ENCODE peak calls at places on chromosomes 5 and 9, in four cellular contexts. X is HFF-Myc, P is fibroblast of mammary gland, M is cardiac muscle cell. N is an unnamed sample.

GRCh38 chr5:55636711-55637110 is 75.4 kb downstream of the SLC38A9 start:
- DNase-seq in X (no peak), P (peak), M (no peak), N (no peak)

GRCh38 chr5:82092-82491 is 9.9 kb upstream of the PLEKHG4B start:
- DNase-seq in X (no peak), P (no peak), M (peak), N (no peak)

GRCh38 chr5:113654828-113655227 is 141.3 kb downstream of the YTHDC2 start:
- DNase-seq in X (no peak), P (no peak), M (no peak), N (no peak)

GRCh38 chr5:171306785-171307591 is 2.1 kb upstream of the TLX3 start:
- DNase-seq in X (no peak), P (no peak), M (no peak), N (no peak)

GRCh38 chr9:116349684-116350083 is 196.1 kb downstream of the PAPPA start:
- DNase-seq in X (no peak), P (no peak), M (no peak), N (no peak)

GRCh38 chr5:53607896-53608295 is 47.5 kb downstream of the NDUFS4 start:
- DNase-seq in X (no peak), P (peak), M (no peak), N (peak)

GRCh38 chr5:85293139-85293785 is 908.6 kb upstream of the EDIL3 start:
- DNase-seq in X (no peak), P (peak), M (peak), N (no peak)

GRCh38 chr5:12934722-12935121 is 1009.8 kb downstream of the DNAH5 start:
- DNase-seq in X (no peak), P (no peak), M (no peak), N (no peak)

DNA sequence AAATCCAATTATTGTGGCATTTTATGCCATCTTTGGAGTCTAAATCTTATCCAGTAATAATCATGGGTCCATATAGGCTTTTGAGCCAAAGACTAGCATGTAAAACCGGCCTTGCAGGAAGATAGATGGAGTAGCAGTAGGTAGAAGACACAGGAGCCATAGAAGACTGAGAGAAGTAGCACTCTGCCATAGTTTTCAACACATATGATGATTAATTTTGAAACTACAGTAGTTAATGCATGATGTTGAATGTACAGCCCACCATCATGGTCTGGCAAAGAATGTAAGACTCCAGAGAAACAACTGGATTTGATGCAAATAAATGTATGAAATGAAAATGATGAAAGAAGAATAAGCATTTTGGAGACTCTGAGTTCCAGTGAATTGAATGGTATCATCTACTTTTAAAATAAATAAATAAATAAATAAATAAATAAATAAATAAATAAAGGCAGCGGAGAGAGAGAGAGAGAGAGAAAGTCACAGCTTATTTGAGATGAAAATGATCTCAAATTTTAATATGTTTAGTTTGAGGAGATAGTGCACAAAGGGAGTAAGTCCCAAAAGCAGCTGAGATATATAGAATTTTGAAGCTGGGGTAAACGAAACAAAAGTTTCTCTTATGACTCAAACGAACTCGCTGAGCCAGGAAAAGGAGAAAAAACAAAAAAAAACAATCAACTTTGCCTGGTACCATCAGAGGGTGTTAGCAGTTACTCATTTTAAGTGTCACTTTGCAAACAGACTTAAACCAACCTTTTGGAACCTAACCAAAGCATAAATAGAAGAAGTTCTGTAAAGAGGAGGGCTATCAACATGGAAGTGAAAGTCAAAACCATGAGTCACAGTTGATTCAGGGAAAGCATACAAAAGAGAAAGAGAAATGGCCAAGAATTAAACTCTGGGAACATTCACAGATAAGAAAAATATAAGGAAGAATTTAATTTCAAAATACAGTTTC is 388.7 kb downstream of the CETN3 start:
- DNase-seq in X (no peak), P (peak), M (no peak), N (peak)
- H3K4me3 ChIP-seq in X (no peak), P (peak), M (no peak), N (peak)

DNA sequence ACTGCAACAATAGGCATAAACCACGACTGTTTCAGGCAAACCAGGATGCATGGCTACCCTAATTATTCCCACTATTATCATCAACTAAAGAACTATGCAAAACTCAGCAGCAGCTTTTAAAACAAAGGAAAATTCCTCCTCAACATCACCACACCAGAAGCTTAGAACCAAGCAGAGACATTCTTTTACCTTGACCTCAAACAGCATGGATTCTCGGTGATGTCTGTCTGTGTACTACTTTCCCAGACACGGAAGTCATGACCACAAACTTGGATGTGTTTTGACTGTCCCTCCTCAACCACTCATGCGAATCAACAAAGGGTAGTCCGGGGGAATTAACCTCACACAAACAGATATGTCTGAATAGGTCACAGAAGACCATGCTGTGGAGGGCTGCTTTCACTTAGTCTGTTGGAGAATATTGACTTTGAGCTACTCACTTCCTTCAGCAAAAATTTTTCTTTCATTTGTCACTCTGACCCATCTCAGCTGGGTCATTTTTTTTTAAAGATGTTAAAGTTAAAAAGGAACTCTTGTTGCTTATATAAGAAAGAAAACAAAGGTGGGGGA is 343.6 kb upstream of the CDH6 start:
- DNase-seq in X (no peak), P (no peak), M (no peak), N (no peak)
- H3K4me3 ChIP-seq in X (no peak), P (no peak), M (no peak), N (no peak)

GRCh38 chr5:167294861-167295685 is 996.4 kb upstream of the WWC1 start:
- DNase-seq in X (peak), P (peak), M (no peak), N (peak)
- H3K4me3 ChIP-seq in X (peak), P (no peak), M (no peak), N (no peak)

GRCh38 chr9:127580879-127581278 is 31.2 kb upstream of the STXBP1 start:
- DNase-seq in X (no peak), P (no peak), M (no peak), N (no peak)

GRCh38 chr9:127585161-127585750 is 26.8 kb upstream of the STXBP1 start:
- DNase-seq in X (no peak), P (no peak), M (no peak), N (no peak)

GRCh38 chr9:127586537-127586936 is 25.5 kb upstream of the STXBP1 start:
- DNase-seq in X (no peak), P (peak), M (peak), N (no peak)

GRCh38 chr9:127586096-127586495 is 26.0 kb upstream of the STXBP1 start:
- DNase-seq in X (no peak), P (no peak), M (no peak), N (no peak)

GRCh38 chr9:127583605-127584053 is 28.4 kb upstream of the STXBP1 start:
- DNase-seq in X (no peak), P (peak), M (no peak), N (no peak)
- H3K4me3 ChIP-seq in X (no peak), P (no peak), M (no peak), N (no peak)

GRCh38 chr9:136572003-136572595 is 26.3 kb upstream of the NOTCH1 start:
- DNase-seq in X (no peak), P (no peak), M (peak), N (peak)
- H3K4me3 ChIP-seq in X (no peak), P (no peak), M (no peak), N (no peak)

DNA sequence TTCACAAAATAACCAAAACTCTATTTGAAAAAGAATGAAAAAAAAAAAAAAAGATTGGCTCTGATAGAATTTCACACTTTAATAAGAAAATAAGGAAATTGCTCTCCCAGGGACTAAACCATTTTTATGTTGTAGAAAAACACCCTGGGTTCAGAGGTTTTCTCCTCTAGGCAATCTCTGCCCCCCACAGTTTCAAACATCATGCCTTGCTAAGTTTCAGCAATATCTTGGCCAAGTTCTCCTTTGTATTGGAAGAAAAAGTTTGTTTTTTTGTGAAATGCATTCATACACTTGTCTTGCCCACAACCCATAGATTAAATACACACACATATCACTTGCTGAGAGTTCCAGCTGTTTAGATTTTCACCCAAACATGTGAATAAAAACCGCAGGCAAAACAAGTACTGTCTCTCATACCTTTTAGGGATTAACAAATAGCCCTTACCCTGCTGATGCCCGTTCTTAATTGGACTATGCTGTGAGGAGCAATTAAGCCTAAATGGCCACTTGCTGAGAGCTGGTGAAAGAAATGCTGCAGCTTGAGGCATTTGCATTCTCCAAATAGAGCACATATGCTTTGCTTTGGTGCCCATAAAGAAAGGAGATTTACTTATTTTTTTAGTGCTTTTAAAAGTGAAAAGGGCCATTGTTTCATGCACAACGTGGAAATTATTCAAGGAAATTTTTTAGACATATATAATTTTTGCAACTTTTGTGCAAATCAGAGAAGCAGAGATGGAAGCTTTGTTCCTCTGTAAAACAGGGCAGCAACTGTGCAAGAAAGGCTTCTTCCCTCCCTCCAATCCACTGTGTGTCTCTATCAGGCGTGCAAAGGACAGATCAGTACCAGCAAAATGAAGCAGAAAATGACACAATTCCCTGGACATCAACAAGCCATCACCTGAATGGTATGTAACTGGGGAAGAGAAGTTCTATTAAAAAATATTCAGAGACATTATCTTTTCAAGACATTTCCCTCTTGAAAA is 262.4 kb upstream of the KIF2A start:
- DNase-seq in X (no peak), P (no peak), M (no peak), N (no peak)
- H3K4me3 ChIP-seq in X (no peak), P (no peak), M (no peak), N (no peak)

N was measured in AG04449.